ENCODE peak calls at places on chromosome 3, in seven cellular contexts. One of them, this sample, is unnamed. For H3K4me1, the result is how much of the 10 kb centered on the place peaks cover.

GRCh38 chr3:107220538-107220937 is 156.7 kb upstream of the CCDC54 start:
- DNase-seq in ovary: no peak
- DNase-seq in right atrium auricular region: no peak
- DNase-seq in cardiac muscle cell: no peak
- DNase-seq in effector memory CD4-positive, alpha-beta T cell: no peak
- DNase-seq in endodermal cell: no peak
- DNase-seq in uterus: no peak
- DNase-seq in this sample: no peak

GRCh38 chr3:32460031-32460749 is 42.5 kb downstream of the CMTM6 start:
- DNase-seq in ovary: no peak
- DNase-seq in cardiac muscle cell: no peak
- DNase-seq in right atrium auricular region: peak
- DNase-seq in effector memory CD4-positive, alpha-beta T cell: peak
- DNase-seq in uterus: no peak
- DNase-seq in endodermal cell: peak
- DNase-seq in this sample: no peak

GRCh38 chr3:102936511-102936910 is 501.7 kb downstream of the ZPLD1 start:
- DNase-seq in right atrium auricular region: no peak
- DNase-seq in endodermal cell: no peak
- DNase-seq in ovary: no peak
- DNase-seq in effector memory CD4-positive, alpha-beta T cell: no peak
- DNase-seq in uterus: no peak
- DNase-seq in cardiac muscle cell: no peak
- DNase-seq in this sample: no peak

GRCh38 chr3:194654443-194654842 is 17.5 kb downstream of the LSG1 start:
- DNase-seq in ovary: no peak
- DNase-seq in uterus: no peak
- DNase-seq in right atrium auricular region: no peak
- DNase-seq in cardiac muscle cell: no peak
- DNase-seq in endodermal cell: no peak
- DNase-seq in effector memory CD4-positive, alpha-beta T cell: no peak
- DNase-seq in this sample: no peak

GRCh38 chr3:26438981-26439884 is 183.3 kb upstream of the LRRC3B start:
- DNase-seq in cardiac muscle cell: no peak
- DNase-seq in endodermal cell: no peak
- DNase-seq in effector memory CD4-positive, alpha-beta T cell: no peak
- DNase-seq in right atrium auricular region: no peak
- DNase-seq in ovary: no peak
- DNase-seq in uterus: no peak
- DNase-seq in this sample: no peak

GRCh38 chr3:175777495-175777894 is 918.4 kb downstream of the NAALADL2 start:
- DNase-seq in uterus: no peak
- DNase-seq in endodermal cell: no peak
- DNase-seq in cardiac muscle cell: peak
- DNase-seq in ovary: no peak
- DNase-seq in right atrium auricular region: no peak
- DNase-seq in effector memory CD4-positive, alpha-beta T cell: no peak
- DNase-seq in this sample: no peak

GRCh38 chr3:112333386-112334334 is 704 bp downstream of the CD200 start:
- DNase-seq in uterus: peak
- DNase-seq in effector memory CD4-positive, alpha-beta T cell: no peak
- DNase-seq in right atrium auricular region: no peak
- DNase-seq in ovary: peak
- DNase-seq in endodermal cell: peak
- DNase-seq in cardiac muscle cell: peak
- DNase-seq in this sample: peak

GRCh38 chr3:32334675-32335074 is 57.0 kb upstream of the CMTM7 start:
- DNase-seq in right atrium auricular region: no peak
- DNase-seq in effector memory CD4-positive, alpha-beta T cell: peak
- DNase-seq in uterus: no peak
- DNase-seq in ovary: no peak
- DNase-seq in cardiac muscle cell: no peak
- DNase-seq in endodermal cell: peak
- DNase-seq in this sample: no peak

GRCh38 chr3:150421256-150421655 is 13.2 kb downstream of the TSC22D2 start:
- DNase-seq in right atrium auricular region: no peak
- DNase-seq in endodermal cell: no peak
- DNase-seq in ovary: no peak
- DNase-seq in effector memory CD4-positive, alpha-beta T cell: no peak
- DNase-seq in cardiac muscle cell: no peak
- DNase-seq in uterus: no peak
- DNase-seq in this sample: no peak

GRCh38 chr3:188241072-188241471 is 87.1 kb downstream of the LPP start:
- DNase-seq in endodermal cell: no peak
- DNase-seq in effector memory CD4-positive, alpha-beta T cell: no peak
- DNase-seq in right atrium auricular region: no peak
- DNase-seq in uterus: no peak
- DNase-seq in ovary: peak
- DNase-seq in cardiac muscle cell: no peak
- DNase-seq in this sample: peak

GRCh38 chr3:14650193-14650592 is 1.4 kb upstream of the CCDC174 start:
- DNase-seq in cardiac muscle cell: no peak
- DNase-seq in uterus: no peak
- DNase-seq in endodermal cell: no peak
- DNase-seq in ovary: no peak
- DNase-seq in right atrium auricular region: no peak
- DNase-seq in effector memory CD4-positive, alpha-beta T cell: no peak
- DNase-seq in this sample: no peak
- H3K4me3 ChIP-seq in cardiac muscle cell: no peak
- H3K4me3 ChIP-seq in uterus: no peak
- H3K4me3 ChIP-seq in endodermal cell: no peak
- H3K4me3 ChIP-seq in ovary: no peak
- H3K4me3 ChIP-seq in right atrium auricular region: no peak
- H3K4me3 ChIP-seq in effector memory CD4-positive, alpha-beta T cell: no peak
- H3K4me3 ChIP-seq in this sample: no peak

DNA sequence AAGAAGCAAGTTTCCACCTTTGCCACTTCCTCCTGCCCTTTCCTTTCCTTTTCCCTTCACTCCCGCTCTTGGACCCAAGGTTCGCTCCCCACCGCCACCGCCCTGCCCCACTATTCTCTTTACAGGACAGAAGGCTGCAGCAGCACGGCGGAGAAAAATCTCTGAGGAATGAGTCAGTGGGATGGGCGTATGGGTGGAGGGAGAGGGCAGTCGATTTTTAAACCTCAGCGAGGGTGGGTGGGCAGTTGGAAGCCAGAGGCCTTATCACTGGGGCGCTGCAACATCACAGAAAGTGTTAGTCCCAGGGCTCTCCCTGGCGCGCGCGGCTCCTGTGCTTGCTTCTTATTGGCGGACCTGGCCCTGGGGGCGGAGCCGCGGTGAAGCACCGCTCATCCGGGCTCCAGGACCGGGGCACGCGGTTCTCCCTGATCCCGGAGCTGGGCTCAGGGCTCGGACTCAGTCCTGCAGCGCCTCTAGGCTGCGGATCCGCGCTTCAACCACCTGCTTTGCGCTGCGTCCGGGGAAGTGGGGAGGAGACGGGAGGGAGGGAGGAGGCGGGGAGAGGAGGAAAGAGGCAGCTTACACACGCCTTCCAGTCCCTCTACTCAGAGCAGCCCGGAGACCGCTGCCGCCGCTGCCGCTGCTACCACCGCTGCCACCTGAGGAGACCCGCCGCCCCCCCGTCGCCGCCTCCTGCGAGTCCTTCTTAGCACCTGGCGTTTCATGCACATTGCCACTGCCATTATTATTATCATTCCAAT is at the start of gene ALCAM:
- DNase-seq in ovary: peak
- DNase-seq in cardiac muscle cell: peak
- DNase-seq in effector memory CD4-positive, alpha-beta T cell: peak
- DNase-seq in right atrium auricular region: peak
- DNase-seq in uterus: peak
- DNase-seq in endodermal cell: peak
- DNase-seq in this sample: peak
- H3K4me1 ChIP-seq in ovary: under half
- H3K4me1 ChIP-seq in cardiac muscle cell: under half
- H3K4me1 ChIP-seq in effector memory CD4-positive, alpha-beta T cell: under half
- H3K4me1 ChIP-seq in right atrium auricular region: under half
- H3K4me1 ChIP-seq in uterus: under half
- H3K4me1 ChIP-seq in endodermal cell: under half
- H3K4me1 ChIP-seq in this sample: under half

GRCh38 chr3:9250236-9250635 is 790 bp upstream of the SRGAP3 start:
- DNase-seq in ovary: no peak
- DNase-seq in endodermal cell: peak
- DNase-seq in uterus: no peak
- DNase-seq in cardiac muscle cell: no peak
- DNase-seq in right atrium auricular region: no peak
- DNase-seq in effector memory CD4-positive, alpha-beta T cell: no peak
- DNase-seq in this sample: no peak
- H3K4me3 ChIP-seq in ovary: no peak
- H3K4me3 ChIP-seq in endodermal cell: no peak
- H3K4me3 ChIP-seq in uterus: no peak
- H3K4me3 ChIP-seq in cardiac muscle cell: no peak
- H3K4me3 ChIP-seq in right atrium auricular region: no peak
- H3K4me3 ChIP-seq in effector memory CD4-positive, alpha-beta T cell: no peak
- H3K4me3 ChIP-seq in this sample: no peak

DNA sequence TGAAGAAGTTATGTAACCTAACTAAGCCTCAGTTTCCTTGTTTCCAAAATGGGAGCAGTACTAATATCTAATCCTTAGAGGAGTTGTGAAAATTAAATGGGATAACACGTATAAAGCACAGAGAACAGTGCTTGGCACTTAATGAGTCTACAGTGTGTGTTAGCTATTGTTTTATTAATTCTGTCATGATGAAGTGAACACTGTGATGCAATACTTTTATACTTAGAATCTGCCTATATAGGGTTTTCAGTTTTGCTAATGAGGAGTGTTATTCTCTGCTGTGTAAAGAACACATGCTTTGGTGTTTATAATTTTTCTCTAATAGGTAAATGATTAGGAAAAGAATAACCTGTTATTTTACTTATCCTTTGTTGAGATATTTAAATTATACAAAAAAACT is 65.2 kb downstream of the MBNL1 start:
- DNase-seq in effector memory CD4-positive, alpha-beta T cell: no peak
- DNase-seq in cardiac muscle cell: no peak
- DNase-seq in ovary: no peak
- DNase-seq in right atrium auricular region: no peak
- DNase-seq in endodermal cell: no peak
- DNase-seq in uterus: no peak
- DNase-seq in this sample: no peak
- H3K4me1 ChIP-seq in effector memory CD4-positive, alpha-beta T cell: under half
- H3K4me1 ChIP-seq in cardiac muscle cell: under half
- H3K4me1 ChIP-seq in ovary: under half
- H3K4me1 ChIP-seq in right atrium auricular region: under half
- H3K4me1 ChIP-seq in endodermal cell: under half
- H3K4me1 ChIP-seq in uterus: under half
- H3K4me1 ChIP-seq in this sample: under half

GRCh38 chr3:50341537-50341936 is 901 bp upstream of the RASSF1 start:
- DNase-seq in effector memory CD4-positive, alpha-beta T cell: no peak
- DNase-seq in endodermal cell: no peak
- DNase-seq in ovary: peak
- DNase-seq in uterus: no peak
- DNase-seq in cardiac muscle cell: no peak
- DNase-seq in right atrium auricular region: no peak
- DNase-seq in this sample: no peak
- H3K4me3 ChIP-seq in effector memory CD4-positive, alpha-beta T cell: no peak
- H3K4me3 ChIP-seq in endodermal cell: no peak
- H3K4me3 ChIP-seq in ovary: no peak
- H3K4me3 ChIP-seq in uterus: no peak
- H3K4me3 ChIP-seq in cardiac muscle cell: no peak
- H3K4me3 ChIP-seq in right atrium auricular region: no peak
- H3K4me3 ChIP-seq in this sample: peak

GRCh38 chr3:66475386-66476020 is 25.3 kb downstream of the LRIG1 start:
- DNase-seq in right atrium auricular region: no peak
- DNase-seq in endodermal cell: no peak
- DNase-seq in uterus: no peak
- DNase-seq in ovary: no peak
- DNase-seq in effector memory CD4-positive, alpha-beta T cell: no peak
- DNase-seq in cardiac muscle cell: no peak
- DNase-seq in this sample: no peak
- H3K4me1 ChIP-seq in right atrium auricular region: under half
- H3K4me1 ChIP-seq in endodermal cell: under half
- H3K4me1 ChIP-seq in uterus: under half
- H3K4me1 ChIP-seq in ovary: under half
- H3K4me1 ChIP-seq in effector memory CD4-positive, alpha-beta T cell: under half
- H3K4me1 ChIP-seq in cardiac muscle cell: under half
- H3K4me1 ChIP-seq in this sample: half or more

DNA sequence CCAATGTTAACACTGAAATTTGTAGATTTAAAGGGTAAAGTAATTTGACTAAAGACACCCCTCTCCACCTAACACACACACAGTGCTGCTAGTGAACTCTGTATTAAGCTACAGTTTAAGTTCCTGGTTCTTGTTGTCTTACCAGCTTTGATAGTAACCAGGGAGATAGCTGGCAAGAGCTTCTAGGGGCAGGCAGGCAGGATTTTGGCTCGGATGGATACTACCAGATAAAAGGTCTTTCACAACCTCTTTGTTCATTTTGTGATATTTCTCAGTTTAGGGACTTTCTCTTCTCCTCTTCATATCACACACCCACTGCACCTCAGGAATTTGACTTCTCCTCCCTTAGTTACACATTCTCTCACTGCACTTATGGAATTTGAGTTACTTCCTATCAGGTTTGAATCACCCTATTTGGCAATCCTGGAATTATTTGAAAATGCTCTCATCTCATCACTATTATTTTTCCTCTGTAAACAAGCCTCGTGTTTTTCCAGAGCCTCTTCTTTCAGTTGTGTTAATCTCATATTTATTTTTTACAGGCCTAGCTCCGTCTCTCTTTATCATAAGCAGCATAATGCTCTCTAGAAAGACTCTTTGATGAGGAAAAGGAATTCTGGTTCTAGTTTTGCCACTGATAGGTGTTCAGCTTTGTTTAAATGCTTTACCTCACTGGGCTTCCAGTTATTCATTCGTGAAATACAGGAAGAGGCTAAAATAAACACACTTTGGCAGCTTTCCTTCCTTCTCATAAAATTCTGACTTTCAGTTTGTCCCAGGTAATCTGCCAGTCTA is 23.0 kb upstream of the CLDN1 start:
- DNase-seq in effector memory CD4-positive, alpha-beta T cell: no peak
- DNase-seq in cardiac muscle cell: peak
- DNase-seq in uterus: no peak
- DNase-seq in endodermal cell: no peak
- DNase-seq in ovary: peak
- DNase-seq in right atrium auricular region: no peak
- DNase-seq in this sample: no peak
- H3K4me3 ChIP-seq in effector memory CD4-positive, alpha-beta T cell: no peak
- H3K4me3 ChIP-seq in cardiac muscle cell: no peak
- H3K4me3 ChIP-seq in uterus: no peak
- H3K4me3 ChIP-seq in endodermal cell: no peak
- H3K4me3 ChIP-seq in ovary: no peak
- H3K4me3 ChIP-seq in right atrium auricular region: no peak
- H3K4me3 ChIP-seq in this sample: no peak

DNA sequence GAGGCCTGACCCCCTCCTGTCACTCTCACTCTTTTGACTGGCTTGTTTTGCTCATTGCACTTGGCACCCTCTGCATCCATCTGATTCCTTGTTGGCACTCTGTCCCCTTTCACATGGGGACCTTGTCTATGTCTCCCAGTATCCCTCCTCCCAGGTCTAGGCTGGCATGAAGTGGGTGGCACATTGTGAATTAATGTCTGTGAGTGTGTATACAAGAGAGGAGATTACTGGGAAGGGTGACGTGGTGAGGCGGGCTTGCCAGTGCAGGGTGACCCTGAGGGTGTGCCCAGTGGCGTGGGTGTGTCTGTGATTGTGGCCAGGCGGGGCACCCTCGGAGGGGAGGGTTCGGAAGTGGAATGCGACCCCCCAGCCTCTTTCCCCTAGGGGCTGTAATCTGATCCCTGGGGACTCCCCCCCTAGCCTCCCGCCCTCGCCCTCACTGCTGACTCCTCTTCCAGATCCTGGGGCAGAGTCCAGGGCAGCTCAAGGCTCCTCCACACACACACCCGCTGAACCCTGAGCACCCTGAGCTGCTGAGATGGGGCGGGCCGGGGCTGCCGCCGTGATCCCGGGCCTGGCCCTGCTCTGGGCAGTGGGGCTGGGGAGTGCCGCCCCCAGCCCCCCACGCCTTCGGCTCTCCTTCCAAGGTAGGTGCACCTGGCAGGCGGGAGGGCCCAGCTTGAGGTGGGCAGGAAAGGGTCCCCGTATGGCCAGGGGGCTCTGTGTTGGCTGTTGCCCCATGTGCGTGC is at the start of gene SEMA3B:
- DNase-seq in right atrium auricular region: no peak
- DNase-seq in cardiac muscle cell: no peak
- DNase-seq in effector memory CD4-positive, alpha-beta T cell: no peak
- DNase-seq in ovary: peak
- DNase-seq in endodermal cell: peak
- DNase-seq in uterus: peak
- DNase-seq in this sample: peak
- H3K4me1 ChIP-seq in right atrium auricular region: under half
- H3K4me1 ChIP-seq in cardiac muscle cell: under half
- H3K4me1 ChIP-seq in effector memory CD4-positive, alpha-beta T cell: under half
- H3K4me1 ChIP-seq in ovary: under half
- H3K4me1 ChIP-seq in endodermal cell: under half
- H3K4me1 ChIP-seq in uterus: under half
- H3K4me1 ChIP-seq in this sample: half or more